ENCODE peak calls at places on chromosomes 7 and 10, in nine cellular contexts. One of them, this sample, is unnamed.

GRCh38 chr7:100090527-100091410 is 2.0 kb downstream of the COPS6 start:
- DNase-seq in AG10803: no peak
- DNase-seq in suprapubic skin: no peak
- DNase-seq in HFF-Myc: no peak
- DNase-seq in sigmoid colon: no peak
- DNase-seq in AG09309: no peak
- DNase-seq in GM10248: no peak
- DNase-seq in kidney: no peak
- DNase-seq in astrocyte of the spinal cord: no peak
- DNase-seq in this sample: no peak

GRCh38 chr7:39811161-39811614 is 138.9 kb upstream of the CDK13 start:
- DNase-seq in AG10803: peak
- DNase-seq in suprapubic skin: no peak
- DNase-seq in HFF-Myc: no peak
- DNase-seq in sigmoid colon: no peak
- DNase-seq in AG09309: no peak
- DNase-seq in GM10248: no peak
- DNase-seq in kidney: no peak
- DNase-seq in astrocyte of the spinal cord: peak
- DNase-seq in this sample: peak

GRCh38 chr7:78634073-78634472 is 819.4 kb downstream of the MAGI2 start:
- DNase-seq in AG10803: no peak
- DNase-seq in suprapubic skin: no peak
- DNase-seq in HFF-Myc: no peak
- DNase-seq in sigmoid colon: no peak
- DNase-seq in AG09309: no peak
- DNase-seq in GM10248: no peak
- DNase-seq in kidney: no peak
- DNase-seq in astrocyte of the spinal cord: no peak
- DNase-seq in this sample: no peak

GRCh38 chr10:131242007-131242406 is 69.5 kb downstream of the TCERG1L start:
- DNase-seq in AG10803: no peak
- DNase-seq in suprapubic skin: no peak
- DNase-seq in HFF-Myc: no peak
- DNase-seq in sigmoid colon: no peak
- DNase-seq in AG09309: no peak
- DNase-seq in GM10248: no peak
- DNase-seq in kidney: no peak
- DNase-seq in astrocyte of the spinal cord: no peak
- DNase-seq in this sample: no peak

GRCh38 chr10:87593702-87594101 is 66.0 kb upstream of the PAPSS2 start:
- DNase-seq in AG10803: peak
- DNase-seq in suprapubic skin: no peak
- DNase-seq in HFF-Myc: no peak
- DNase-seq in sigmoid colon: no peak
- DNase-seq in AG09309: peak
- DNase-seq in GM10248: no peak
- DNase-seq in kidney: no peak
- DNase-seq in astrocyte of the spinal cord: no peak
- DNase-seq in this sample: no peak

GRCh38 chr7:132709971-132710567 is 133.8 kb upstream of the PLXNA4 start:
- DNase-seq in AG10803: peak
- DNase-seq in suprapubic skin: no peak
- DNase-seq in HFF-Myc: peak
- DNase-seq in sigmoid colon: no peak
- DNase-seq in AG09309: no peak
- DNase-seq in GM10248: no peak
- DNase-seq in kidney: no peak
- DNase-seq in astrocyte of the spinal cord: peak
- DNase-seq in this sample: no peak

GRCh38 chr7:30184804-30185487 is 50.2 kb downstream of the MTURN start:
- DNase-seq in AG10803: peak
- DNase-seq in suprapubic skin: no peak
- DNase-seq in HFF-Myc: no peak
- DNase-seq in sigmoid colon: peak
- DNase-seq in AG09309: no peak
- DNase-seq in GM10248: no peak
- DNase-seq in kidney: no peak
- DNase-seq in astrocyte of the spinal cord: no peak
- DNase-seq in this sample: no peak

GRCh38 chr7:138565451-138566114 is 105.5 kb downstream of the TRIM24 start:
- DNase-seq in AG10803: peak
- DNase-seq in suprapubic skin: no peak
- DNase-seq in HFF-Myc: no peak
- DNase-seq in sigmoid colon: no peak
- DNase-seq in AG09309: peak
- DNase-seq in GM10248: no peak
- DNase-seq in kidney: no peak
- DNase-seq in astrocyte of the spinal cord: peak
- DNase-seq in this sample: peak

GRCh38 chr7:140176811-140177702 is at the start of gene KDM7A:
- DNase-seq in AG10803: peak
- DNase-seq in suprapubic skin: peak
- DNase-seq in HFF-Myc: no peak
- DNase-seq in sigmoid colon: peak
- DNase-seq in AG09309: peak
- DNase-seq in GM10248: peak
- DNase-seq in kidney: peak
- DNase-seq in astrocyte of the spinal cord: peak
- DNase-seq in this sample: peak

GRCh38 chr7:121020243-121020642 is 31.7 kb downstream of the CPED1 start:
- DNase-seq in AG10803: peak
- DNase-seq in suprapubic skin: no peak
- DNase-seq in HFF-Myc: no peak
- DNase-seq in sigmoid colon: no peak
- DNase-seq in AG09309: no peak
- DNase-seq in GM10248: no peak
- DNase-seq in kidney: no peak
- DNase-seq in astrocyte of the spinal cord: peak
- DNase-seq in this sample: no peak

GRCh38 chr7:31938650-31939049 is 131.6 kb downstream of the PDE1C start:
- DNase-seq in AG10803: peak
- DNase-seq in suprapubic skin: no peak
- DNase-seq in HFF-Myc: no peak
- DNase-seq in sigmoid colon: no peak
- DNase-seq in AG09309: no peak
- DNase-seq in GM10248: no peak
- DNase-seq in kidney: no peak
- DNase-seq in astrocyte of the spinal cord: peak
- DNase-seq in this sample: no peak
- TF ChIP-seq CTCF in AG10803: peak
- TF ChIP-seq CTCF in suprapubic skin: no peak
- TF ChIP-seq CTCF in HFF-Myc: no peak
- TF ChIP-seq CTCF in sigmoid colon: no peak
- TF ChIP-seq CTCF in AG09309: no peak
- TF ChIP-seq CTCF in GM10248: no peak
- TF ChIP-seq CTCF in kidney: no peak
- TF ChIP-seq CTCF in astrocyte of the spinal cord: peak
- TF ChIP-seq CTCF in this sample: no peak

GRCh38 chr10:100022403-100022802 is 12.7 kb upstream of the DNMBP start:
- DNase-seq in AG10803: peak
- DNase-seq in suprapubic skin: no peak
- DNase-seq in HFF-Myc: no peak
- DNase-seq in sigmoid colon: no peak
- DNase-seq in AG09309: no peak
- DNase-seq in GM10248: no peak
- DNase-seq in kidney: no peak
- DNase-seq in astrocyte of the spinal cord: peak
- DNase-seq in this sample: no peak
- TF ChIP-seq CTCF in AG10803: no peak
- TF ChIP-seq CTCF in suprapubic skin: no peak
- TF ChIP-seq CTCF in HFF-Myc: no peak
- TF ChIP-seq CTCF in sigmoid colon: no peak
- TF ChIP-seq CTCF in AG09309: no peak
- TF ChIP-seq CTCF in GM10248: no peak
- TF ChIP-seq CTCF in kidney: no peak
- TF ChIP-seq CTCF in astrocyte of the spinal cord: no peak
- TF ChIP-seq CTCF in this sample: no peak

GRCh38 chr10:100531761-100532160 is 2.1 kb upstream of the NDUFB8 start:
- DNase-seq in AG10803: no peak
- DNase-seq in suprapubic skin: no peak
- DNase-seq in HFF-Myc: no peak
- DNase-seq in sigmoid colon: no peak
- DNase-seq in AG09309: no peak
- DNase-seq in GM10248: no peak
- DNase-seq in kidney: no peak
- DNase-seq in astrocyte of the spinal cord: no peak
- DNase-seq in this sample: no peak

GRCh38 chr10:100528123-100528884 is 1.4 kb downstream of the NDUFB8 start:
- DNase-seq in AG10803: no peak
- DNase-seq in suprapubic skin: no peak
- DNase-seq in HFF-Myc: no peak
- DNase-seq in sigmoid colon: no peak
- DNase-seq in AG09309: no peak
- DNase-seq in GM10248: no peak
- DNase-seq in kidney: no peak
- DNase-seq in astrocyte of the spinal cord: no peak
- DNase-seq in this sample: no peak

GRCh38 chr10:100534726-100535125 is 1.0 kb upstream of the HIF1AN start:
- DNase-seq in AG10803: no peak
- DNase-seq in suprapubic skin: peak
- DNase-seq in HFF-Myc: no peak
- DNase-seq in sigmoid colon: no peak
- DNase-seq in AG09309: no peak
- DNase-seq in GM10248: no peak
- DNase-seq in kidney: no peak
- DNase-seq in astrocyte of the spinal cord: no peak
- DNase-seq in this sample: no peak

GRCh38 chr10:100528885-100529472 is 692 bp downstream of the NDUFB8 start:
- DNase-seq in AG10803: no peak
- DNase-seq in suprapubic skin: no peak
- DNase-seq in HFF-Myc: no peak
- DNase-seq in sigmoid colon: peak
- DNase-seq in AG09309: no peak
- DNase-seq in GM10248: no peak
- DNase-seq in kidney: no peak
- DNase-seq in astrocyte of the spinal cord: no peak
- DNase-seq in this sample: no peak

DNA sequence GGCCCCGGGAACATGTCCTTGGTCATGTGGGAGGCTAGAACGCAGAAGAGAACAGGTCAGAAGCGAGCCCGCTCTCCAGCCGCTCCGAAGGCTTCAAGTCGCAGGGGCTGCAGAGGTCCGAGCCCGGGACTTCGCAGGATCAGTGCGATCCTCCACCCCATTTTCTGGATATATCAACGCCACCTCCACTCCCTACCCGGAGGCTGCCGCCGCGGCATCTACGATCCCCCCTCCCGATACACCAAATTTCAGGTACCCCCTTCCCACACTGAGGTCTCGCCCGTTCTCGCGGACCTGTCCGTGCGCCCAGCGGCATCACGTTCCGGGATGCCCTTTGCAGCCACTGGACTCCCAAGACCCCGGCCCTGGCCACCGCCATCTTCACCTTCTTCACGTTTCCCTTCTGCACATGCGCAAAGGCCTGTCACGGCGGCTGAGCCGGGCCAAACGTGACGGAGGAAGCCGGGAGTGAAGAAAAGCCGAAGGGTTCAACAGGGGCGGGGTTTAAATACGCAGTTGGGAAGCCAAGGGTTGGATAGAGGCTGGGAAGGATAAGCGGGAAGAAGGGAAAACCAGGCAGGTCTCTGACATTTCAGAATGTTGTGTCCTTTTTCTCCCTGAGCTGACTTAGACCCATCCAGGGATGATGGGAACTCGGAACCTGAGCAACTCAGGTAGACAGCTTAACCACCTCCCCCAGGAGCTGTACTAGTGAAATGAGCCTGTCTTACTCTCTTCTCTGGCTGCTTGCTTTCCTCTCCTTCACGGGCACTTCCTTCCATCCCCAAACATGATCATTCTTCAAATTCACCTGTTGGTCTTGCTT is at the start of gene NDUFB8:
- DNase-seq in AG10803: peak
- DNase-seq in suprapubic skin: peak
- DNase-seq in HFF-Myc: peak
- DNase-seq in sigmoid colon: peak
- DNase-seq in AG09309: peak
- DNase-seq in GM10248: peak
- DNase-seq in kidney: peak
- DNase-seq in astrocyte of the spinal cord: peak
- DNase-seq in this sample: no peak
- TF ChIP-seq CTCF in AG10803: no peak
- TF ChIP-seq CTCF in suprapubic skin: no peak
- TF ChIP-seq CTCF in HFF-Myc: no peak
- TF ChIP-seq CTCF in sigmoid colon: no peak
- TF ChIP-seq CTCF in AG09309: no peak
- TF ChIP-seq CTCF in GM10248: no peak
- TF ChIP-seq CTCF in kidney: no peak
- TF ChIP-seq CTCF in astrocyte of the spinal cord: no peak
- TF ChIP-seq CTCF in this sample: no peak

GRCh38 chr7:148865283-148865682 is 18.8 kb downstream of the EZH2 start:
- DNase-seq in AG10803: no peak
- DNase-seq in suprapubic skin: no peak
- DNase-seq in HFF-Myc: no peak
- DNase-seq in sigmoid colon: no peak
- DNase-seq in AG09309: no peak
- DNase-seq in GM10248: no peak
- DNase-seq in kidney: no peak
- DNase-seq in astrocyte of the spinal cord: no peak
- DNase-seq in this sample: no peak

GRCh38 chr7:148867571-148868377 is 16.3 kb downstream of the EZH2 start:
- DNase-seq in AG10803: no peak
- DNase-seq in suprapubic skin: no peak
- DNase-seq in HFF-Myc: no peak
- DNase-seq in sigmoid colon: no peak
- DNase-seq in AG09309: no peak
- DNase-seq in GM10248: no peak
- DNase-seq in kidney: no peak
- DNase-seq in astrocyte of the spinal cord: no peak
- DNase-seq in this sample: no peak

GRCh38 chr7:148868378-148868674 is 15.8 kb downstream of the EZH2 start:
- DNase-seq in AG10803: no peak
- DNase-seq in suprapubic skin: no peak
- DNase-seq in HFF-Myc: no peak
- DNase-seq in sigmoid colon: no peak
- DNase-seq in AG09309: no peak
- DNase-seq in GM10248: no peak
- DNase-seq in kidney: no peak
- DNase-seq in astrocyte of the spinal cord: no peak
- DNase-seq in this sample: no peak

GRCh38 chr7:148863324-148863723 is 20.8 kb downstream of the EZH2 start:
- DNase-seq in AG10803: no peak
- DNase-seq in suprapubic skin: no peak
- DNase-seq in HFF-Myc: no peak
- DNase-seq in sigmoid colon: no peak
- DNase-seq in AG09309: no peak
- DNase-seq in GM10248: no peak
- DNase-seq in kidney: no peak
- DNase-seq in astrocyte of the spinal cord: no peak
- DNase-seq in this sample: no peak

DNA sequence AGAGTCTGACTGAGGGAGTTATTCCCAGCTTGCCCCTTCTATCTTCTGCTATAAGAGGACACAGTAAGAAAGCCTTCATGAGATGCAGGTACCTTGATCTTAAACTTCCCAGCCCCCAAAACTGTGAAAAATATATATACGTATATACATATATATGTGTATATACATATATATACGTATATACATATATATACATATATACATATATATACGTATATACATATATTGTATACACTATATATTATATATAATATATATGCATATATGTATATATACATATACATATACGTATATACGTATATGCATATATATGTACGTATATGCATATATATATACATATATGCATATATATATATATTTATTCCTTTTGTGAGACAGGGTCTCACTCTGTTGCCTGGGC is 17.7 kb downstream of the EZH2 start:
- DNase-seq in AG10803: no peak
- DNase-seq in suprapubic skin: no peak
- DNase-seq in HFF-Myc: no peak
- DNase-seq in sigmoid colon: no peak
- DNase-seq in AG09309: no peak
- DNase-seq in GM10248: no peak
- DNase-seq in kidney: no peak
- DNase-seq in astrocyte of the spinal cord: no peak
- DNase-seq in this sample: no peak
- TF ChIP-seq CTCF in AG10803: no peak
- TF ChIP-seq CTCF in suprapubic skin: no peak
- TF ChIP-seq CTCF in HFF-Myc: no peak
- TF ChIP-seq CTCF in sigmoid colon: no peak
- TF ChIP-seq CTCF in AG09309: no peak
- TF ChIP-seq CTCF in GM10248: no peak
- TF ChIP-seq CTCF in kidney: no peak
- TF ChIP-seq CTCF in astrocyte of the spinal cord: no peak
- TF ChIP-seq CTCF in this sample: no peak